ENCODE peak calls at places on chromosome X, in four cellular contexts. U, N, T and K are unnamed samples.

GRCh38 chrX:23374291-23374690 is 39.6 kb downstream of the PTCHD1 start:
- DNase-seq in U (no peak), N (no peak), T (no peak), K (no peak)

GRCh38 chrX:154409222-154409871 is at the start of gene DNASE1L1:
- DNase-seq in U (peak; percentile 78), N (peak; percentile 90), T (peak; percentile 91), K (no peak)

GRCh38 chrX:154441984-154442707 is 1.8 kb upstream of the FAM50A start:
- DNase-seq in U (no peak), N (peak; percentile 57), T (no peak), K (no peak)

GRCh38 chrX:129540068-129540653 is at the start of gene OCRL:
- DNase-seq in U (peak; percentile 52), N (peak; percentile 68), T (peak; percentile 81), K (peak; percentile 70)

GRCh38 chrX:130163350-130163851 is 2.2 kb downstream of the AIFM1 start:
- DNase-seq in U (no peak), N (no peak), T (no peak), K (no peak)

GRCh38 chrX:130895299-130895698 is 7.7 kb downstream of the ENOX2 start:
- DNase-seq in U (peak; percentile 31), N (no peak), T (no peak), K (no peak)

GRCh38 chrX:47228550-47229270 is 4.1 kb upstream of the USP11 start:
- DNase-seq in U (no peak), N (no peak), T (no peak), K (no peak)

GRCh38 chrX:69083361-69083760 is 81.9 kb downstream of the PJA1 start:
- DNase-seq in U (no peak), N (no peak), T (no peak), K (no peak)

GRCh38 chrX:16666541-16666940 is 16.6 kb downstream of the S100G start:
- DNase-seq in U (no peak), N (no peak), T (no peak), K (no peak)

GRCh38 chrX:34629572-34629971 is 27.5 kb downstream of the TMEM47 start:
- DNase-seq in U (peak; percentile 21), N (no peak), T (no peak), K (no peak)

GRCh38 chrX:110561036-110561435 is 202.4 kb downstream of the RTL9 start:
- DNase-seq in U (no peak), N (no peak), T (no peak), K (no peak)

GRCh38 chrX:95076449-95076848 is 1402.4 kb downstream of the FAM133A start:
- DNase-seq in U (no peak), N (no peak), T (no peak), K (no peak)

GRCh38 chrX:11655282-11655985 is 10.3 kb downstream of the ARHGAP6 start:
- DNase-seq in U (no peak), N (no peak), T (no peak), K (no peak)
- H3K27me3 ChIP-seq in U (no peaks in the 10 kb centered on the region), N (no peaks in the 10 kb centered on the region), T (no peaks in the 10 kb centered on the region), K (peaks cover 26% of the 10 kb centered on the region)

DNA sequence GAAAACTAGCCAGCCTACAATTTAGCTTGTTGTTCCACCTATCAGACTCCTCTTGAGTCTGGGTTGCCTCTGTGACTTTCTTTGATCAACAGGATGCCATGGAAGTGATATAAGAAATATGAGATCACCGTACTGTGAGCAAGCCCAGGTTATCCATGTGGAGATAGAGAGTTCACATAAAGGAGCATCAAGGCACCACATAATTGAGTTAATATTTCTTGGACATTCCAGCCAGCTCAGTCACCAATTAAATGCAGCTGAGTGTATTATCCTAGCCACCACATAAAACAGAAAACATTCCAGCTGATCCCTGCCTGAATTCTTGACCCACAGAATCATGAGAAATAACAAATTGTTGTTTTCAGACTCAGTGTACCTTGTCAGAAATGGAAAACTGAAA is 253.6 kb downstream of the PPP1R2C start:
- DNase-seq in U (no peak), N (no peak), T (no peak), K (no peak)
- H3K27ac ChIP-seq in U (no peak overlapping the region), N (no peak overlapping the region), T (no peak overlapping the region), K (no peak overlapping the region)

GRCh38 chrX:139388234-139388633 is 142.3 kb upstream of the F9 start:
- DNase-seq in U (no peak), N (no peak), T (no peak), K (no peak)
- H3K27me3 ChIP-seq in U (no peaks in the 10 kb centered on the region), N (no peaks in the 10 kb centered on the region), T (no peaks in the 10 kb centered on the region), K (peaks cover 5% of the 10 kb centered on the region)

DNA sequence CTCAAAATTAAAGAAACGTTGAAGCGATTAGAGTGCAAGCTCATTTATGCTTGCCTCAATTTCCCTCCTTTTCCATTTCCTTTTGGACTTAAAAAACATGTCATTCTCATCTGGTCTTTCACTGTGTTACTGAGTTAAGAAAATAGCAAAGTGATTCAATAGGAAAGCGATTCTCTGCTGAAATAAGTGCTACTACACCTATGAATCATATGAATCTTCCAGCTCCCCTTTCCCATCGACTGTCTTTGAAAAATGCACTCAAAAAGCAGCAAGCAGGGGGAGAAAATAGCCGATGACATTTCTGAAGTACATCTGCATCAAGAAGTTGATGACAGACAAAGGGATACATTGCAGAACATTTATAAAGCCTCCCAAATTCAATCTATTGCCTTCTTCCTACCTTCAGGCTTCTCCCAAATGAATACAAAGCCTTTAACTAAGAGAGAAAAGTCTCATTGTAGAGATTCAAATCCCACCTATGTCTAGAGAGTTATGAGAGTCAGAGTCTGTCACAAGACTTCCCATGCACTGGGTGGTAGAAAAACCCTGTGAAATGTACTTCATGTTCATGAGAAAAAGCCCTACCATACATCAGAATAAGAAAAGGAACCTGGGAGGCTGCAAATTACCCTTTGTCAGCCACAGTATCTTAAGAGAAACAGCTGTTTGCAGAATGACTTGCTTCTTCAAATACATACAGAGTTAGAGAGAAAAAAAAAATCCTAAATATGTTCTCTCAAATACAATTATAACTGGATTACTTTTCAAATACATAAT is 78.9 kb downstream of the MBNL3 start:
- DNase-seq in U (no peak), N (no peak), T (no peak), K (no peak)
- H3K27ac ChIP-seq in U (no peak overlapping the region), N (no peak overlapping the region), T (no peak overlapping the region), K (no peak overlapping the region)

GRCh38 chrX:84078991-84079390 is 109.0 kb downstream of the RPS6KA6 start:
- DNase-seq in U (no peak), N (no peak), T (no peak), K (no peak)
- H3K27me3 ChIP-seq in U (no peaks in the 10 kb centered on the region), N (no peaks in the 10 kb centered on the region), T (no peaks in the 10 kb centered on the region), K (no peaks in the 10 kb centered on the region)

GRCh38 chrX:8960809-8961413 is 73.0 kb downstream of the FAM9B start:
- DNase-seq in U (peak; percentile 22), N (no peak), T (no peak), K (no peak)
- H3K27ac ChIP-seq in U (no peak overlapping the region), N (no peak overlapping the region), T (no peak overlapping the region), K (no peak overlapping the region)

GRCh38 chrX:42941671-42942070 is 163.7 kb upstream of the PPP1R2C start:
- DNase-seq in U (no peak), N (no peak), T (no peak), K (no peak)
- H3K27me3 ChIP-seq in U (no peaks in the 10 kb centered on the region), N (no peaks in the 10 kb centered on the region), T (no peaks in the 10 kb centered on the region), K (peaks cover 24% of the 10 kb centered on the region)

DNA sequence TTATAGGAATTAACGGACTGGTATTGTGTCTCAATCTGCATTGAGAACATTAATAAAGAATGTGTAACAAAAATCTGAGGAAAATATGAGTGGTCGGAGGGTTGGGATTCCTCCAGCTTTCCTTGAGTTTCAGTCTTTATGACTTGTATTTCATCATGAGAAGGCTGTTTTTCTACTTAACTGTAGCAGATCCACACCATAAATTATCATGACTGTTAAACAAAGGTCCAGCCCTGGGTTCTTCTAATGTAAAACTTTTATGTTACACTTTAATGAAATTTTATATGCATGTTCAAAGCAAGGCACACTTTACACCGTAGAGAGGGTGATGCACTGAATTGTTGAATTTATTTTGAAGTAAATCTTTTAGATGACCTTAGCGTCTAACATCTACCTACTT is 7.0 kb downstream of the AFF2 start:
- DNase-seq in U (no peak), N (no peak), T (no peak), K (no peak)
- H3K27ac ChIP-seq in U (no peak overlapping the region), N (no peak overlapping the region), T (no peak overlapping the region), K (no peak overlapping the region)